ENCODE peak calls at places on chromosomes 5 and 9, in nine cellular contexts. Y is Right ventricle myocardium superior; Z is tibial artery; Q is WTC11; N is anterior cingulate cortex; K is NCI-H1048; J is T-helper 1 cell; G is stimulated activated naive B cell treated with anti-CD40 and anti-IgM and Interleukin-4, amounts not matched to agents 10 μg/mL and 1 μg/mL and 100 μg/mL, for 72 hours; C is stomach. W is an unnamed sample.

GRCh38 chr5:137374110-137374853 is 124.8 kb downstream of the SPOCK1 start:
- DNase-seq in N (no peak), K (no peak), Y (no peak), C (no peak), Z (no peak), G (no peak), J (no peak), Q (no peak), W (no peak)

GRCh38 chr5:170341545-170341944 is 44.0 kb upstream of the LCP2 start:
- DNase-seq in J (no peak), G (no peak), N (no peak), K (no peak), C (no peak), Z (no peak), Y (no peak), Q (no peak), W (no peak)

GRCh38 chr9:764105-764524 is 77.4 kb upstream of the DMRT1 start:
- DNase-seq in Z (peak), J (no peak), Q (peak), N (no peak), C (peak), G (peak), K (no peak), Y (peak), W (peak)

GRCh38 chr5:59873113-59873512 is 20.4 kb downstream of the PDE4D start:
- DNase-seq in G (no peak), C (no peak), J (no peak), Y (no peak), K (no peak), Z (no peak), N (no peak), Q (no peak), W (no peak)

GRCh38 chr9:14515049-14515448 is 178.2 kb downstream of the ZDHHC21 start:
- DNase-seq in Z (no peak), J (no peak), Q (no peak), G (no peak), C (no peak), N (no peak), K (no peak), Y (no peak), W (no peak)

GRCh38 chr5:38456657-38457056 is 99.8 kb downstream of the LIFR start:
- DNase-seq in K (no peak), Z (no peak), G (no peak), C (no peak), J (no peak), Q (no peak), Y (no peak), N (no peak), W (no peak)

GRCh38 chr5:370959-371810 is 49.7 kb downstream of the AHRR start:
- DNase-seq in N (no peak), J (no peak), Q (peak), G (peak), Z (peak), K (no peak), Y (no peak), C (peak), W (no peak)

GRCh38 chr9:21558627-21559401 is 76.7 kb upstream of the IFNE start:
- DNase-seq in Z (no peak), K (no peak), Y (no peak), Q (peak), J (no peak), C (peak), N (no peak), G (no peak), W (no peak)

GRCh38 chr5:56350595-56351170 is 117.6 kb upstream of the ANKRD55 start:
- DNase-seq in Q (no peak), C (no peak), J (no peak), Z (peak), Y (peak), N (no peak), K (no peak), G (no peak), W (peak)

GRCh38 chr9:114364123-114364522 is 23.7 kb downstream of the AKNA start:
- DNase-seq in J (no peak), N (no peak), Z (no peak), Y (no peak), K (no peak), Q (no peak), C (no peak), G (no peak), W (no peak)